ENCODE peak calls at places on chromosome 17, in five cellular contexts. One of them, this sample, is unnamed.

GRCh38 chr17:78965369-78965982 is 14.2 kb downstream of the LGALS3BP start:
- DNase-seq in lower leg skin: no peak
- DNase-seq in AG04450: no peak
- DNase-seq in psoas muscle: no peak
- DNase-seq in endothelial cell of umbilical vein: no peak
- DNase-seq in this sample: no peak

GRCh38 chr17:53516643-53517042 is 306.1 kb upstream of the KIF2B start:
- DNase-seq in psoas muscle: no peak
- DNase-seq in AG04450: no peak
- DNase-seq in lower leg skin: no peak
- DNase-seq in endothelial cell of umbilical vein: no peak
- DNase-seq in this sample: no peak

GRCh38 chr17:32033223-32033622 is 26.0 kb downstream of the LRRC37B start:
- DNase-seq in AG04450: no peak
- DNase-seq in lower leg skin: no peak
- DNase-seq in endothelial cell of umbilical vein: no peak
- DNase-seq in psoas muscle: no peak
- DNase-seq in this sample: no peak

GRCh38 chr17:39676198-39676819 is 8.1 kb downstream of the PNMT start:
- DNase-seq in psoas muscle: no peak
- DNase-seq in endothelial cell of umbilical vein: no peak
- DNase-seq in lower leg skin: no peak
- DNase-seq in AG04450: no peak
- DNase-seq in this sample: no peak

GRCh38 chr17:1779571-1780074 is 17.8 kb downstream of the SERPINF1 start:
- DNase-seq in lower leg skin: peak; percentile 80
- DNase-seq in endothelial cell of umbilical vein: peak; percentile 76
- DNase-seq in AG04450: peak; percentile 90
- DNase-seq in psoas muscle: peak; percentile 82
- DNase-seq in this sample: peak; percentile 99

GRCh38 chr17:44909681-44910144 is 5.6 kb downstream of the GFAP start:
- DNase-seq in lower leg skin: no peak
- DNase-seq in endothelial cell of umbilical vein: no peak
- DNase-seq in psoas muscle: no peak
- DNase-seq in AG04450: peak; percentile 20
- DNase-seq in this sample: peak; percentile 56

GRCh38 chr17:57256708-57257112 is 387 bp downstream of the MSI2 start:
- DNase-seq in AG04450: no peak
- DNase-seq in psoas muscle: no peak
- DNase-seq in lower leg skin: no peak
- DNase-seq in endothelial cell of umbilical vein: peak; percentile 33
- DNase-seq in this sample: peak; percentile 22

GRCh38 chr17:29156781-29157180 is 23.4 kb downstream of the MYO18A start:
- DNase-seq in AG04450: no peak
- DNase-seq in psoas muscle: no peak
- DNase-seq in endothelial cell of umbilical vein: peak; percentile 84
- DNase-seq in lower leg skin: no peak
- DNase-seq in this sample: no peak

GRCh38 chr17:30812218-30813177 is 12.0 kb downstream of the CRLF3 start:
- DNase-seq in endothelial cell of umbilical vein: no peak
- DNase-seq in lower leg skin: no peak
- DNase-seq in psoas muscle: no peak
- DNase-seq in AG04450: no peak
- DNase-seq in this sample: no peak

GRCh38 chr17:78888911-78889496 is 14.0 kb downstream of the CEP295NL start:
- DNase-seq in psoas muscle: no peak
- DNase-seq in endothelial cell of umbilical vein: no peak
- DNase-seq in AG04450: no peak
- DNase-seq in lower leg skin: no peak
- DNase-seq in this sample: no peak

GRCh38 chr17:20919990-20920812 is 122.6 kb downstream of the USP22 start:
- DNase-seq in lower leg skin: no peak
- DNase-seq in endothelial cell of umbilical vein: no peak
- DNase-seq in AG04450: no peak
- DNase-seq in psoas muscle: no peak
- DNase-seq in this sample: no peak

GRCh38 chr17:71628306-71628705 is 492.5 kb upstream of the SOX9 start:
- DNase-seq in psoas muscle: no peak
- DNase-seq in AG04450: no peak
- DNase-seq in endothelial cell of umbilical vein: no peak
- DNase-seq in lower leg skin: no peak
- DNase-seq in this sample: no peak

GRCh38 chr17:37301288-37301687 is 74.5 kb upstream of the C17orf78 start:
- DNase-seq in endothelial cell of umbilical vein: no peak
- DNase-seq in AG04450: no peak
- DNase-seq in psoas muscle: no peak
- DNase-seq in lower leg skin: no peak
- DNase-seq in this sample: peak; percentile 45

GRCh38 chr17:72474740-72475477 is 354.1 kb downstream of the SOX9 start:
- DNase-seq in AG04450: no peak
- DNase-seq in endothelial cell of umbilical vein: no peak
- DNase-seq in lower leg skin: no peak
- DNase-seq in psoas muscle: no peak
- DNase-seq in this sample: no peak

GRCh38 chr17:80694085-80694991 is 149.7 kb downstream of the RPTOR start:
- DNase-seq in AG04450: no peak
- DNase-seq in lower leg skin: no peak
- DNase-seq in endothelial cell of umbilical vein: no peak
- DNase-seq in psoas muscle: no peak
- DNase-seq in this sample: no peak

GRCh38 chr17:44209786-44210341 is 9.6 kb downstream of the UBTF start:
- DNase-seq in psoas muscle: no peak
- DNase-seq in endothelial cell of umbilical vein: no peak
- DNase-seq in lower leg skin: no peak
- DNase-seq in AG04450: no peak
- DNase-seq in this sample: no peak

GRCh38 chr17:7460850-7461660 is 16.2 kb downstream of the CHRNB1 start:
- DNase-seq in AG04450: no peak
- DNase-seq in endothelial cell of umbilical vein: no peak
- DNase-seq in lower leg skin: no peak
- DNase-seq in psoas muscle: no peak
- DNase-seq in this sample: no peak

GRCh38 chr17:37479025-37479424 is 10.7 kb upstream of the DUSP14 start:
- DNase-seq in psoas muscle: no peak
- DNase-seq in endothelial cell of umbilical vein: no peak
- DNase-seq in AG04450: no peak
- DNase-seq in lower leg skin: no peak
- DNase-seq in this sample: no peak

GRCh38 chr17:73030501-73030911 is 62.0 kb downstream of the SLC39A11 start:
- DNase-seq in AG04450: no peak
- DNase-seq in lower leg skin: no peak
- DNase-seq in endothelial cell of umbilical vein: no peak
- DNase-seq in psoas muscle: peak; percentile 30
- DNase-seq in this sample: no peak

GRCh38 chr17:338442-339192 is 14.0 kb downstream of the RPH3AL start:
- DNase-seq in AG04450: no peak
- DNase-seq in psoas muscle: no peak
- DNase-seq in endothelial cell of umbilical vein: peak; percentile 74
- DNase-seq in lower leg skin: no peak
- DNase-seq in this sample: peak; percentile 64

GRCh38 chr17:70241071-70241470 is 71.7 kb downstream of the KCNJ2 start:
- DNase-seq in psoas muscle: no peak
- DNase-seq in lower leg skin: no peak
- DNase-seq in AG04450: no peak
- DNase-seq in endothelial cell of umbilical vein: no peak
- DNase-seq in this sample: no peak

GRCh38 chr17:3557768-3558583 is at the start of gene TRPV3:
- DNase-seq in endothelial cell of umbilical vein: no peak
- DNase-seq in psoas muscle: peak; percentile 36
- DNase-seq in AG04450: no peak
- DNase-seq in lower leg skin: peak; percentile 58
- DNase-seq in this sample: no peak

GRCh38 chr17:65963179-65963578 is 228.8 kb downstream of the CEP112 start:
- DNase-seq in lower leg skin: no peak
- DNase-seq in AG04450: no peak
- DNase-seq in psoas muscle: no peak
- DNase-seq in endothelial cell of umbilical vein: no peak
- DNase-seq in this sample: no peak

GRCh38 chr17:16889088-16889465 is 82.8 kb downstream of the TNFRSF13B start:
- DNase-seq in endothelial cell of umbilical vein: no peak
- DNase-seq in psoas muscle: no peak
- DNase-seq in lower leg skin: no peak
- DNase-seq in AG04450: no peak
- DNase-seq in this sample: no peak

GRCh38 chr17:13518271-13519000 is 83.3 kb downstream of the HS3ST3A1 start:
- DNase-seq in lower leg skin: no peak
- DNase-seq in endothelial cell of umbilical vein: no peak
- DNase-seq in psoas muscle: no peak
- DNase-seq in AG04450: peak; percentile 82
- DNase-seq in this sample: peak; percentile 95

GRCh38 chr17:10114931-10115535 is 83.4 kb downstream of the GAS7 start:
- DNase-seq in lower leg skin: peak; percentile 95
- DNase-seq in AG04450: peak; percentile 85
- DNase-seq in psoas muscle: peak; percentile 94
- DNase-seq in endothelial cell of umbilical vein: no peak
- DNase-seq in this sample: peak; percentile 99

GRCh38 chr17:1724351-1724868 is at the start of gene WDR81:
- DNase-seq in endothelial cell of umbilical vein: peak; percentile 69
- DNase-seq in psoas muscle: peak; percentile 95
- DNase-seq in AG04450: no peak
- DNase-seq in lower leg skin: peak; percentile 91
- DNase-seq in this sample: peak; percentile 89

GRCh38 chr17:266701-267656 is 85.5 kb upstream of the DOC2B start:
- DNase-seq in endothelial cell of umbilical vein: peak; percentile 72
- DNase-seq in AG04450: no peak
- DNase-seq in psoas muscle: peak; percentile 65
- DNase-seq in lower leg skin: no peak
- DNase-seq in this sample: no peak

GRCh38 chr17:81135503-81136283 is 29.6 kb upstream of the PVALEF start:
- DNase-seq in lower leg skin: no peak
- DNase-seq in AG04450: no peak
- DNase-seq in psoas muscle: no peak
- DNase-seq in endothelial cell of umbilical vein: no peak
- DNase-seq in this sample: no peak

GRCh38 chr17:20009302-20010098 is at the start of gene SPECC1:
- DNase-seq in AG04450: no peak
- DNase-seq in endothelial cell of umbilical vein: peak; percentile 71
- DNase-seq in lower leg skin: peak; percentile 69
- DNase-seq in psoas muscle: peak; percentile 85
- DNase-seq in this sample: peak; percentile 41

GRCh38 chr17:56545056-56545455 is 48.4 kb upstream of the NOG start:
- DNase-seq in psoas muscle: no peak
- DNase-seq in AG04450: no peak
- DNase-seq in endothelial cell of umbilical vein: no peak
- DNase-seq in lower leg skin: no peak
- DNase-seq in this sample: no peak

GRCh38 chr17:77425791-77426641 is 285.2 kb downstream of the SEC14L1 start:
- DNase-seq in psoas muscle: peak; percentile 52
- DNase-seq in lower leg skin: no peak
- DNase-seq in endothelial cell of umbilical vein: no peak
- DNase-seq in AG04450: peak; percentile 67
- DNase-seq in this sample: peak; percentile 94

GRCh38 chr17:77451894-77452852 is 311.4 kb downstream of the SEC14L1 start:
- DNase-seq in lower leg skin: no peak
- DNase-seq in psoas muscle: peak; percentile 67
- DNase-seq in AG04450: no peak
- DNase-seq in endothelial cell of umbilical vein: peak; percentile 68
- DNase-seq in this sample: peak; percentile 86

GRCh38 chr17:39701012-39701783 is 1.3 kb downstream of the ERBB2 start:
- DNase-seq in psoas muscle: no peak
- DNase-seq in endothelial cell of umbilical vein: no peak
- DNase-seq in lower leg skin: no peak
- DNase-seq in AG04450: no peak
- DNase-seq in this sample: no peak

DNA sequence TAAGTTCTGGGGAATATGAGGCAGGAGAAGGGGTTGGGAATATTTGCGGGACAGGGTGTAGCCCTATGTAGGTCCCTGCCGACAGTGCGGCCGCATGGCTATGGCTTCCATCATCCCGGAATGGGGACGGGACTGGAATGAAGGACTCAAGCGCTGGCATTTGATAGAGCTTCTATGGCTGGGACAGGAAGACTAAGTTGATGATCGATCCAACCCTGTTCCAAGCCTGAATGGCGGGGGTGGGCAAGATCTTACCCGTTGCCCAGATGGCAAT is 47.1 kb downstream of the SRCIN1 start:
- DNase-seq in endothelial cell of umbilical vein: no peak
- DNase-seq in AG04450: no peak
- DNase-seq in lower leg skin: no peak
- DNase-seq in psoas muscle: no peak
- DNase-seq in this sample: no peak
- H3K4me3 ChIP-seq in endothelial cell of umbilical vein: no peak overlapping the region
- H3K4me3 ChIP-seq in AG04450: no peak overlapping the region
- H3K4me3 ChIP-seq in lower leg skin: peak overlapping the region; percentile 25
- H3K4me3 ChIP-seq in psoas muscle: peak overlapping the region; percentile 57
- H3K4me3 ChIP-seq in this sample: peak overlapping the region; percentile 56

GRCh38 chr17:58541249-58541648 is 26.8 kb upstream of the MTMR4 start:
- DNase-seq in AG04450: no peak
- DNase-seq in endothelial cell of umbilical vein: no peak
- DNase-seq in psoas muscle: no peak
- DNase-seq in lower leg skin: no peak
- DNase-seq in this sample: no peak
- TF ChIP-seq CTCF in AG04450: peak; percentile 35
- TF ChIP-seq CTCF in endothelial cell of umbilical vein: peak; percentile 32
- TF ChIP-seq CTCF in psoas muscle: no peak
- TF ChIP-seq CTCF in lower leg skin: no peak
- TF ChIP-seq CTCF in this sample: peak; percentile 53

GRCh38 chr17:48726916-48727286 is 1.6 kb downstream of the HOXB13 start:
- DNase-seq in endothelial cell of umbilical vein: no peak
- DNase-seq in AG04450: no peak
- DNase-seq in lower leg skin: no peak
- DNase-seq in psoas muscle: no peak
- DNase-seq in this sample: no peak
- H3K4me3 ChIP-seq in endothelial cell of umbilical vein: no peak overlapping the region
- H3K4me3 ChIP-seq in AG04450: no peak overlapping the region
- H3K4me3 ChIP-seq in lower leg skin: no peak overlapping the region
- H3K4me3 ChIP-seq in psoas muscle: no peak overlapping the region
- H3K4me3 ChIP-seq in this sample: peak overlapping the region; percentile 68

DNA sequence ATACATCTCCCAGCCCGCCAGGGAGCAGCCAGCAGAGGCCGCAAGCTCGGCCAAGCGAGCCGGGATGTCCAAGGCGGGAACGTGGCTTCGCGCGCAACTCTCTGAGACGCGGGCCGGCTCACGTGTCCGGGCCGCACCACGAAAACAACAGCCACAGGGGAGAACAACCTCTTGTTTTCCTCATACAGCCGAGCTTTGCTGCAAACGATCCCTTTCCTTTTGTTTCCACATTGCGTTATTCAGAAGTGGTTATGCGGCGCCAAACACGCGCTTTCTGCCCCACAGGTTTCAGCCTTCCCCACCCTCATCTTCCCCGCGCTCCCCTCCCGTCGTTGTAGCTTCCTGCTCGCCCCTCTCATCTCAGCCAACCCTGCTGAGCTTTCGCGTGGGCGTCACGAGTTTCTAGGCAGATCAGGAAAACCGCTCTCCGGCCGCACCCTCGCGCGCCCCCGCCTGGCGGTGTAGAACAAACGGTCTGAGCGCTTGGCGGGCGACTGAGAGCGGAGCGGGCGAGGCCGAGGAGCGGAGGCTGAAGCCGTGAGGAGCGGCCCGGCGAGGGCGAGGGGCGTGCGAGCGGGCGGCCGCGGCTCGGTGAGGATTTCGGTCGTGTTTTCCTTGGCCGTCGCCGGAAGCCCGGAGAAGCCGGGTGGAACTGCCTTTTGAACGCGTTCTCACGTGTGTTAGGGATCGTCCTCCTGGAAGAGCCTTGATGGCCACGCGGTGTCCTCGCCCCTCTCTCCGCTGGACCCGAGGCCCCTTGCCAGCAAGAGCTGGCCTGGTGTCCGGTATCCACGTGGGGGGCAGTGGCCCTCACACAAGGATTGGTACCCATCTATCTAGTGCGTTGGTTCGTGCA is 6.6 kb upstream of the SMARCD2 start:
- DNase-seq in endothelial cell of umbilical vein: peak; percentile 91
- DNase-seq in lower leg skin: peak; percentile 90
- DNase-seq in AG04450: peak; percentile 37
- DNase-seq in psoas muscle: peak; percentile 95
- DNase-seq in this sample: peak; percentile 91
- TF ChIP-seq CTCF in endothelial cell of umbilical vein: peak; percentile 84
- TF ChIP-seq CTCF in lower leg skin: peak; percentile 57
- TF ChIP-seq CTCF in AG04450: peak; percentile 46
- TF ChIP-seq CTCF in psoas muscle: peak; percentile 59
- TF ChIP-seq CTCF in this sample: peak; percentile 64

This sample was measured in fibroblast of villous mesenchyme.